ENCODE peak calls at places on chromosomes 16 and 17, in nine cellular contexts. O is effector memory CD4-positive, alpha-beta T cell; Z is NCI-H524; X is stimulated activated CD4-positive, alpha-beta T cell treated with anti-CD3 and anti-CD28 coated beads, Interleukin-12 subunit alpha, Interleukin-12 subunit beta, amount 100 ng/mL, for 4 hours; K is C1 segment of cervical spinal cord; P is GM03348; A is keratinocyte; R is cardiac muscle cell; E is right cardiac atrium. F is an unnamed sample.

GRCh38 chr16:31010539-31010938 is at the start of gene STX1B:
- DNase-seq in O (no peak), Z (peak), X (peak), K (no peak), P (peak), A (no peak), R (peak), E (no peak), F (peak)

GRCh38 chr17:40445769-40446468 is 2.7 kb downstream of the IGFBP4 start:
- DNase-seq in O (no peak), Z (peak), X (no peak), K (no peak), P (no peak), A (no peak), R (peak), E (no peak), F (no peak)

GRCh38 chr17:65557349-65558310 is 3.8 kb downstream of the AXIN2 start:
- DNase-seq in O (peak), Z (no peak), X (no peak), K (no peak), P (peak), A (no peak), R (peak), E (no peak), F (peak)

GRCh38 chr17:8020251-8020650 is 17.8 kb downstream of the GUCY2D start:
- DNase-seq in O (no peak), Z (no peak), X (no peak), K (no peak), P (no peak), A (no peak), R (no peak), E (no peak), F (no peak)

GRCh38 chr17:4658478-4659305 is 17.2 kb upstream of the ALOX15 start:
- DNase-seq in O (no peak), Z (no peak), X (no peak), K (no peak), P (no peak), A (no peak), R (peak), E (no peak), F (peak)

GRCh38 chr16:63806794-63807506 is 1314.9 kb downstream of the CDH11 start:
- DNase-seq in O (no peak), Z (no peak), X (no peak), K (no peak), P (no peak), A (no peak), R (no peak), E (no peak), F (no peak)

GRCh38 chr17:62805234-62805633 is 2.9 kb downstream of the MARCHF10 start:
- DNase-seq in O (no peak), Z (no peak), X (no peak), K (no peak), P (peak), A (no peak), R (no peak), E (no peak), F (no peak)

GRCh38 chr16:78212674-78213073 is 113.2 kb downstream of the WWOX start:
- DNase-seq in O (no peak), Z (no peak), X (no peak), K (no peak), P (no peak), A (no peak), R (no peak), E (no peak), F (no peak)

GRCh38 chr17:16439867-16440351 is 24.5 kb downstream of the TRPV2 start:
- DNase-seq in O (no peak), Z (no peak), X (no peak), K (no peak), P (no peak), A (no peak), R (peak), E (no peak), F (no peak)

GRCh38 chr17:21286066-21286770 is 1.7 kb downstream of the MAP2K3 start:
- DNase-seq in O (no peak), Z (peak), X (no peak), K (peak), P (peak), A (no peak), R (peak), E (peak), F (peak)

GRCh38 chr16:30491744-30492308 is 19.3 kb downstream of the ITGAL start:
- DNase-seq in O (no peak), Z (no peak), X (no peak), K (no peak), P (peak), A (no peak), R (peak), E (peak), F (peak)

GRCh38 chr17:77233635-77234334 is 93.0 kb downstream of the SEC14L1 start:
- DNase-seq in O (no peak), Z (no peak), X (no peak), K (no peak), P (no peak), A (peak), R (peak), E (no peak), F (peak)

GRCh38 chr16:54193013-54193655 is 93.5 kb downstream of the IRX3 start:
- DNase-seq in O (no peak), Z (no peak), X (no peak), K (no peak), P (no peak), A (no peak), R (no peak), E (no peak), F (no peak)

GRCh38 chr17:8151641-8152111 is 528 bp downstream of the PER1 start:
- DNase-seq in O (no peak), Z (no peak), X (no peak), K (no peak), P (peak), A (no peak), R (peak), E (peak), F (peak)

GRCh38 chr17:76151896-76152454 is 10.9 kb upstream of the FOXJ1 start:
- DNase-seq in O (no peak), Z (no peak), X (no peak), K (no peak), P (no peak), A (no peak), R (no peak), E (no peak), F (no peak)

GRCh38 chr17:28688481-28688880 is 23.2 kb downstream of the PROCA1 start:
- DNase-seq in O (no peak), Z (no peak), X (no peak), K (no peak), P (no peak), A (no peak), R (no peak), E (no peak), F (no peak)

GRCh38 chr16:69105501-69106361 is at the start of gene HAS3:
- DNase-seq in O (no peak), Z (peak), X (peak), K (no peak), P (peak), A (no peak), R (peak), E (peak), F (peak)

GRCh38 chr16:79272141-79272577 is 328.4 kb downstream of the MAF start:
- DNase-seq in O (peak), Z (no peak), X (peak), K (no peak), P (no peak), A (no peak), R (no peak), E (no peak), F (no peak)

GRCh38 chr17:40679523-40679907 is 14.5 kb upstream of the KRT222 start:
- DNase-seq in O (no peak), Z (no peak), X (no peak), K (no peak), P (no peak), A (no peak), R (no peak), E (no peak), F (no peak)

GRCh38 chr17:17079761-17080160 is 37.5 kb downstream of the MPRIP start:
- DNase-seq in O (no peak), Z (no peak), X (no peak), K (peak), P (no peak), A (no peak), R (no peak), E (peak), F (no peak)

GRCh38 chr17:3952186-3952585 is 12.1 kb downstream of the ATP2A3 start:
- DNase-seq in O (no peak), Z (no peak), X (no peak), K (no peak), P (no peak), A (no peak), R (no peak), E (no peak), F (no peak)

GRCh38 chr17:1999557-2000251 is 25.4 kb downstream of the RTN4RL1 start:
- DNase-seq in O (no peak), Z (peak), X (no peak), K (no peak), P (peak), A (no peak), R (peak), E (peak), F (no peak)

GRCh38 chr17:42519546-42520444 is 16.2 kb upstream of the NAGLU start:
- DNase-seq in O (no peak), Z (no peak), X (no peak), K (peak), P (peak), A (no peak), R (peak), E (peak), F (peak)

GRCh38 chr17:2867441-2868424 is 71.5 kb downstream of the RAP1GAP2 start:
- DNase-seq in O (no peak), Z (no peak), X (no peak), K (no peak), P (peak), A (no peak), R (peak), E (no peak), F (peak)

GRCh38 chr16:51237861-51238378 is 86.8 kb upstream of the SALL1 start:
- DNase-seq in O (no peak), Z (no peak), X (no peak), K (no peak), P (no peak), A (no peak), R (no peak), E (no peak), F (no peak)

GRCh38 chr17:5877948-5878347 is 192.2 kb upstream of the WSCD1 start:
- DNase-seq in O (no peak), Z (no peak), X (no peak), K (peak), P (no peak), A (no peak), R (no peak), E (peak), F (no peak)

GRCh38 chr16:8493885-8494487 is 96.3 kb downstream of the TMEM114 start:
- DNase-seq in O (no peak), Z (no peak), X (no peak), K (no peak), P (no peak), A (no peak), R (no peak), E (no peak), F (no peak)

GRCh38 chr17:923633-924032 is 55.9 kb downstream of the NXN start:
- DNase-seq in O (no peak), Z (no peak), X (no peak), K (no peak), P (no peak), A (no peak), R (no peak), E (no peak), F (no peak)

GRCh38 chr17:79917902-79918484 is 78.8 kb upstream of the CBX4 start:
- DNase-seq in O (no peak), Z (no peak), X (no peak), K (no peak), P (no peak), A (no peak), R (no peak), E (no peak), F (no peak)

GRCh38 chr16:28845173-28846079 is 722 bp downstream of the TUFM start:
- DNase-seq in O (no peak), Z (peak), X (peak), K (no peak), P (peak), A (no peak), R (peak), E (no peak), F (no peak)

GRCh38 chr16:77324727-77325126 is 110.1 kb downstream of the ADAMTS18 start:
- DNase-seq in O (no peak), Z (no peak), X (no peak), K (no peak), P (no peak), A (no peak), R (no peak), E (no peak), F (no peak)

F was measured in foreskin fibroblast.